ENCODE peak calls at places on chromosomes 4 and X, in eight cellular contexts. Z is Caco-2, E is neuronal stem cell, C is stomach, V is fibroblast of lung, O is tibial nerve, R is AG04450, I is endodermal cell. F is an unnamed sample. For H3K9me3, the result is how much of the 10 kb centered on the place peaks cover.

GRCh38 chr4:156568479-156568878 is 403.1 kb downstream of the PDGFC start:
- DNase-seq in E (peak), C (no peak), I (no peak), O (no peak), R (no peak), Z (no peak), V (no peak), F (no peak)

GRCh38 chrX:21963736-21964135 is 23.2 kb downstream of the SMS start:
- DNase-seq in V (peak), I (no peak), E (no peak), Z (no peak), O (no peak), R (no peak), C (no peak), F (no peak)

GRCh38 chr4:89469930-89470375 is 162.4 kb upstream of the GPRIN3 start:
- DNase-seq in I (no peak), V (peak), R (peak), C (no peak), O (no peak), Z (no peak), E (no peak), F (no peak)

GRCh38 chr4:113289736-113290135 is 240.3 kb downstream of the ANK2 start:
- DNase-seq in I (no peak), E (no peak), O (no peak), Z (no peak), V (peak), R (no peak), C (no peak), F (no peak)

GRCh38 chr4:125837493-125838238 is 522.9 kb downstream of the FAT4 start:
- DNase-seq in O (no peak), Z (no peak), E (no peak), R (no peak), I (no peak), V (peak), C (no peak), F (no peak)

GRCh38 chr4:95050980-95051688 is 293.4 kb downstream of the BMPR1B start:
- DNase-seq in Z (no peak), O (no peak), R (no peak), C (no peak), V (no peak), I (peak), E (peak), F (no peak)

GRCh38 chrX:39705299-39705698 is 392.5 kb downstream of the BCOR start:
- DNase-seq in E (no peak), V (peak), Z (no peak), O (peak), I (peak), C (peak), R (peak), F (no peak)

GRCh38 chrX:53071604-53072417 is 10.4 kb upstream of the TSPYL2 start:
- DNase-seq in V (peak), I (peak), O (peak), R (no peak), E (no peak), C (peak), Z (peak), F (peak)

GRCh38 chr4:99651811-99652545 is 5.7 kb downstream of the C4orf54 start:
- DNase-seq in O (no peak), R (no peak), C (no peak), E (no peak), V (no peak), I (no peak), Z (no peak), F (no peak)

GRCh38 chrX:23898412-23898959 is 9.3 kb downstream of the APOO start:
- DNase-seq in Z (no peak), V (peak), E (no peak), C (no peak), I (no peak), R (no peak), O (no peak), F (no peak)

DNA sequence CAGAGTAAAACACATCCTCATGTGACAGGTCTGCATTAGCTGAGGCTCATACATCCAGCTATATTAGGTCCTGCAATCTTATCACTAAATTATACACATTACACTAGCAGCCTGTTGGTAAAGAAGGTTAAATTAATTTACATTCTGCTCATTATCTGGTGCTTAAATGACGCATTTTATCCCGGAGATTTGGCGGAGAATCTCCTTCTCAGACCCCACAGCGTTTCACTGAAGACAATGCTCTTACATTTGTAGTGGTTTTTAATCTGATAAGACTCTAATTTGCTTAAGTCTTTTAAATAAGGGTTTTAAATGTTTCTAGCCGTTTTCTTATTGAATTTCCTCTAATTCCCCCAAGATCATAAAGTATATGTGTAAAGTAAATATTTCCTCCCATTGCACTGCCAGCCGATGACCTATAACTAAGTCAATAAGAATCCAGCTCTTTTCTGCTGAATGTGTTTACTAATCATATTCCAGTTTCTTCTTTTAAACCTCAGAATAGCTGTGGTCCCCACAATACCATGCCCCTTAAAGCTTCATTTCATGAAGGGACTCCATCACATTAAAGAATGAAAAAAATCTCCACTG is 2.1 kb upstream of the PITX2 start:
- DNase-seq in C (no peak), Z (no peak), O (no peak), E (no peak), R (no peak), V (no peak), I (no peak), F (no peak)
- H3K9me3 ChIP-seq in C (under half), Z (under half), O (under half), E (under half), R (under half), V (under half), I (under half), F (under half)

GRCh38 chrX:65273152-65273551 is 261.4 kb downstream of the LAS1L start:
- DNase-seq in O (no peak), E (no peak), V (no peak), Z (no peak), R (no peak), I (no peak), C (no peak), F (no peak)
- H3K9me3 ChIP-seq in O (half or more), E (under half), V (under half), Z (under half), R (under half), I (under half), C (under half), F (under half)

GRCh38 chr4:166687828-166688227 is 546.5 kb downstream of the SPOCK3 start:
- DNase-seq in C (no peak), V (no peak), O (no peak), Z (no peak), E (no peak), I (no peak), R (no peak), F (no peak)
- H3K9me3 ChIP-seq in C (under half), V (under half), O (under half), Z (under half), E (under half), I (under half), R (under half), F (under half)

GRCh38 chrX:155035688-155036087 is 9.0 kb downstream of the FUNDC2 start:
- DNase-seq in C (no peak), Z (no peak), E (no peak), I (no peak), R (no peak), O (no peak), V (no peak), F (no peak)
- H3K9me3 ChIP-seq in C (under half), Z (under half), E (under half), I (under half), R (under half), O (under half), V (under half), F (under half)

GRCh38 chrX:135652602-135653001 is 60.8 kb upstream of the CT45A1 start:
- DNase-seq in Z (no peak), C (no peak), I (no peak), R (no peak), O (no peak), E (no peak), V (no peak), F (no peak)
- H3K9me3 ChIP-seq in Z (under half), C (under half), I (under half), R (under half), O (under half), E (under half), V (under half), F (under half)

DNA sequence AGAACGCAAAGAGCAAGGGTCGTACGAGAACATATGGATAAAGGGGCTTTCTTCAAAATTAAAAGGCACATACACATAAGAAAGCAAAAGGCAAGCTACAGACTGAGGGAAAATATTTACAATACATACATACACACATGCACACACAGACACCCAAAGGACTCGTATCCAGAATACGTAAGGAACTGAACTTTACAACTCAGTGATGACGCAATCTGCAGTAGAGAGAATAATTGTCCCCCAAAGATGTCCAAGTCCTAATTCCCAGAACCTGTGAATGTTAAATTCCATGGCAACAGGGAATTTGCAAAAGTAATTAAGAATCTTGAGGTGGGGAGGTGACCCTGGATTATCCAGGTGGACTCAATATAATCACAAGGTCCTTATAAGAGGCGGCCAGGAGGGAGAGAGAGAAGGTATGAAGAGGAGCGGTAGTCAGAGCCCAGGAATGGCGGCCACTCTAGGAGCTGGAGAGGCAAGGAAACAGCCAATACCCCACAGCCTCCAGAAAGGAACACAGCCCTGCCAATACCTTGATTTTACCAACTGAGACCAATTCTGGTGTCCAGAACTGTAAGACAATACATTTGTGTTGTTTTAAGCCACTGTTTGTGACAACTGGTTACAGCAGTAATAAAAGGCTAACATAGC is 27.5 kb upstream of the STS start:
- DNase-seq in V (no peak), E (no peak), I (no peak), O (no peak), Z (no peak), C (no peak), R (no peak), F (no peak)
- H3K9me3 ChIP-seq in V (under half), E (under half), I (under half), O (under half), Z (under half), C (under half), R (under half), F (under half)

GRCh38 chrX:64843224-64843623 is 133.0 kb downstream of the ZC4H2 start:
- DNase-seq in V (no peak), Z (no peak), O (no peak), R (no peak), E (no peak), C (no peak), I (no peak), F (no peak)

GRCh38 chrX:64842492-64842891 is 133.8 kb downstream of the ZC4H2 start:
- DNase-seq in Z (no peak), O (no peak), R (no peak), I (no peak), C (no peak), V (no peak), E (no peak), F (no peak)
- H3K9me3 ChIP-seq in Z (under half), O (under half), R (under half), I (under half), C (under half), V (under half), E (under half), F (under half)

GRCh38 chr4:14441550-14441949 is 560.7 kb upstream of the CPEB2 start:
- DNase-seq in C (no peak), E (no peak), R (no peak), O (no peak), Z (no peak), I (no peak), V (no peak), F (no peak)

GRCh38 chr4:14446311-14446710 is 556.0 kb upstream of the CPEB2 start:
- DNase-seq in O (no peak), E (no peak), R (no peak), V (peak), Z (no peak), I (no peak), C (no peak), F (no peak)

GRCh38 chr4:14446904-14447303 is 555.4 kb upstream of the CPEB2 start:
- DNase-seq in E (no peak), O (no peak), Z (no peak), V (no peak), I (no peak), C (no peak), R (no peak), F (no peak)

GRCh38 chr4:14449308-14449707 is 553.0 kb upstream of the CPEB2 start:
- DNase-seq in O (no peak), C (no peak), V (no peak), I (no peak), Z (no peak), E (no peak), R (no peak), F (no peak)

GRCh38 chr4:14445882-14446281 is 556.4 kb upstream of the CPEB2 start:
- DNase-seq in V (peak), C (no peak), O (no peak), R (no peak), E (no peak), Z (no peak), I (no peak), F (no peak)
- H3K9me3 ChIP-seq in V (under half), C (under half), O (under half), R (under half), E (under half), Z (under half), I (under half), F (under half)

GRCh38 chr4:152044341-152044740 is 283.5 kb upstream of the GATB start:
- DNase-seq in I (no peak), V (no peak), O (no peak), C (no peak), R (no peak), Z (no peak), E (no peak), F (no peak)

GRCh38 chr4:152045397-152045780 is 284.6 kb upstream of the GATB start:
- DNase-seq in C (no peak), R (no peak), I (no peak), O (no peak), V (no peak), E (no peak), Z (no peak), F (no peak)

GRCh38 chr4:152050098-152050497 is 289.3 kb upstream of the GATB start:
- DNase-seq in V (no peak), I (no peak), R (no peak), O (no peak), C (no peak), E (no peak), Z (no peak), F (no peak)

GRCh38 chr4:152045781-152046571 is 285.2 kb upstream of the GATB start:
- DNase-seq in E (peak), C (peak), I (peak), O (no peak), Z (peak), R (no peak), V (no peak), F (no peak)

GRCh38 chr4:152047451-152047850 is 286.6 kb upstream of the GATB start:
- DNase-seq in R (no peak), Z (no peak), V (no peak), I (no peak), O (no peak), E (no peak), C (no peak), F (no peak)
- H3K9me3 ChIP-seq in R (under half), Z (under half), V (under half), I (under half), O (under half), E (under half), C (under half), F (under half)

GRCh38 chr4:14149469-14150030 is 522.0 kb upstream of the BOD1L1 start:
- DNase-seq in O (no peak), V (peak), E (no peak), Z (no peak), C (no peak), R (no peak), I (no peak), F (no peak)
- H3K9me3 ChIP-seq in O (under half), V (under half), E (under half), Z (under half), C (under half), R (under half), I (under half), F (under half)

F was measured in T-helper 17 cell.